ENCODE peak calls at places on chromosomes 4 and X, in five cellular contexts. C is fibroblast of lung, A is fibroblast of pulmonary artery, I is psoas muscle, N is fibroblast of mammary gland. T is an unnamed sample.

GRCh38 chr4:178086324-178086723 is 644.1 kb upstream of the AGA start:
- DNase-seq in C (no peak), A (no peak), I (no peak), N (no peak), T (no peak)

GRCh38 chr4:15938182-15938581 is 358 bp downstream of the FGFBP1 start:
- DNase-seq in C (no peak), A (no peak), I (no peak), N (no peak), T (no peak)

GRCh38 chrX:28177202-28177601 is 196.0 kb upstream of the DCAF8L1 start:
- DNase-seq in C (no peak), A (no peak), I (no peak), N (no peak), T (no peak)

GRCh38 chr4:186144180-186144579 is 39.7 kb downstream of the FAM149A start:
- DNase-seq in C (peak; percentile 65), A (peak; percentile 59), I (no peak), N (peak; percentile 40), T (peak; percentile 62)

GRCh38 chr4:57682275-57682674 is 572.1 kb upstream of the IGFBP7 start:
- DNase-seq in C (no peak), A (no peak), I (no peak), N (no peak), T (no peak)

GRCh38 chr4:111231281-111231680 is 608.4 kb upstream of the PITX2 start:
- DNase-seq in C (peak; percentile 58), A (no peak), I (no peak), N (no peak), T (no peak)

GRCh38 chr4:7351014-7351413 is 83.7 kb downstream of the PSAPL1 start:
- DNase-seq in C (no peak), A (no peak), I (peak; percentile 38), N (no peak), T (no peak)

GRCh38 chr4:107939307-107939706 is 8.0 kb downstream of the CYP2U1 start:
- DNase-seq in C (peak; percentile 56), A (no peak), I (no peak), N (no peak), T (peak; percentile 22)

GRCh38 chrX:104318330-104319009 is 63.7 kb upstream of the ESX1 start:
- DNase-seq in C (peak; percentile 76), A (peak; percentile 50), I (no peak), N (peak; percentile 70), T (peak; percentile 30)

GRCh38 chr4:56086073-56086521 is 137.4 kb downstream of the CEP135 start:
- DNase-seq in C (no peak), A (no peak), I (no peak), N (peak; percentile 2), T (peak; percentile 47)

GRCh38 chrX:13697440-13697839 is 8.5 kb downstream of the RAB9A start:
- DNase-seq in C (no peak), A (no peak), I (no peak), N (peak; percentile 25), T (no peak)

GRCh38 chrX:39848900-39849299 is 248.9 kb downstream of the BCOR start:
- DNase-seq in C (peak; percentile 87), A (peak; percentile 58), I (no peak), N (peak; percentile 93), T (peak; percentile 82)

GRCh38 chr4:114886761-114887160 is 226.7 kb downstream of the NDST4 start:
- DNase-seq in C (no peak), A (no peak), I (no peak), N (no peak), T (no peak)

GRCh38 chr4:1711906-1712215 is 258 bp downstream of the SLBP start:
- DNase-seq in C (no peak), A (peak; percentile 37), I (no peak), N (no peak), T (peak; percentile 33)

GRCh38 chrX:69038188-69038587 is 127.1 kb downstream of the PJA1 start:
- DNase-seq in C (no peak), A (no peak), I (no peak), N (no peak), T (no peak)

GRCh38 chr4:1209821-1210220 is 37.4 kb upstream of the SPON2 start:
- DNase-seq in C (peak; percentile 84), A (peak; percentile 92), I (peak; percentile 89), N (peak; percentile 92), T (peak; percentile 72)

GRCh38 chr4:145301386-145302080 is 121.1 kb upstream of the OTUD4 start:
- DNase-seq in C (peak; percentile 57), A (peak; percentile 36), I (no peak), N (peak; percentile 70), T (peak; percentile 4)

GRCh38 chrX:100297732-100298131 is 112.3 kb downstream of the PCDH19 start:
- DNase-seq in C (no peak), A (no peak), I (no peak), N (no peak), T (no peak)

GRCh38 chrX:15564981-15565579 is 35.7 kb downstream of the ACE2 start:
- DNase-seq in C (peak; percentile 49), A (peak; percentile 89), I (peak; percentile 75), N (peak; percentile 71), T (peak; percentile 70)

GRCh38 chr4:172232966-172233365 is 419.8 kb downstream of the GALNTL6 start:
- DNase-seq in C (no peak), A (no peak), I (no peak), N (no peak), T (peak; percentile 12)

GRCh38 chr4:99321241-99322191 is at the start of gene ADH1B:
- DNase-seq in C (no peak), A (no peak), I (no peak), N (peak; percentile 58), T (peak; percentile 11)

GRCh38 chr4:8307126-8307525 is 37.6 kb downstream of the HTRA3 start:
- DNase-seq in C (no peak), A (no peak), I (peak; percentile 80), N (no peak), T (no peak)

GRCh38 chrX:16215660-16216059 is 48.4 kb downstream of the MAGEB17 start:
- DNase-seq in C (no peak), A (no peak), I (no peak), N (no peak), T (no peak)

GRCh38 chr4:16750882-16751642 is 147.4 kb downstream of the LDB2 start:
- DNase-seq in C (peak; percentile 45), A (peak; percentile 15), I (no peak), N (no peak), T (no peak)

GRCh38 chr4:159564615-159565014 is 461.7 kb downstream of the RAPGEF2 start:
- DNase-seq in C (no peak), A (no peak), I (no peak), N (no peak), T (no peak)

GRCh38 chrX:125326599-125326998 is 6.9 kb downstream of the TEX13C start:
- DNase-seq in C (no peak), A (no peak), I (no peak), N (no peak), T (no peak)

GRCh38 chr4:45971108-45971507 is 152.7 kb downstream of the GABRG1 start:
- DNase-seq in C (no peak), A (no peak), I (no peak), N (no peak), T (no peak)

GRCh38 chr4:48297447-48297846 is 27.8 kb upstream of the TEC start:
- DNase-seq in C (no peak), A (no peak), I (no peak), N (no peak), T (peak; percentile 44)

GRCh38 chr4:72473434-72473900 is 95.6 kb downstream of the ADAMTS3 start:
- DNase-seq in C (no peak), A (peak; percentile 51), I (no peak), N (peak; percentile 75), T (peak; percentile 89)

DNA sequence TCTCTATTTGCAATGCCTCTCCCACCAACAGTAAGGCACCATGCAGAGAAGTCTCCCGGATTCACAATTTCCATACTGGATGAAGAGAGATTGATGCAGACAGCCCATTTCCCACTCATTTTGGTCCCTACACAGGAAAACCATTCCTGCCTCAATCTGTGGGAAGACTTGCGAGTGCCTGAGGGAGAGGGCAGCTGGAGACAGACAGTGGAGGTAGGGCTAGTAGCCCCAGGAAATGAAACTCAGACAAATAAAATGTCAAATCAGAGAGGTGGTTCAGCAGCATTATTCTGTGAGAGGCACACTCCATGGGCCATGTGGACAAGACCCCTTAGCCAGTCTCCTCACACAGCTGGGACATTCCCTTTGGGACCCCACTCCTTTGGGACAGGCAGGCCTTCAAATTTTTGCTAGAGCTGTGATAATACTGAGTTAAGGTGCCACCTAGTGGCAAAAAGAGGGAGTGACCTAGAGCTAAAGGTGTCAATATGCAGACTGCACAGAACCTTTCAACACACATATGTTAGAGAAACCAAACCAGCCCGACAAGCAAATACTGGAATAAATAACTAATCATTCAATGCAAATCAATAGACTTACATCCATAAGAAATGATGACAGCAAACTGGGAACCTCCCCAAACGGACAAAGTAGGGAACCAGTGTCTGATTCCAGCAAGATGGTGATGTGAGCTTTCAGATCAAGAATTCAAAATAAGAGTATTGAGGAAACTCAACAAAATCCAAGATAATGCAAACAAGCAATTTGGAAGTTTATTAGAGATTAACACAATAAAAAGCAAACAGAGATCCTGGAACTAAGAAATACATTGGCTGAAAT is 1865.3 kb upstream of the AGA start:
- DNase-seq in C (peak; percentile 27), A (peak; percentile 24), I (no peak), N (peak; percentile 16), T (peak; percentile 26)
- TF ChIP-seq CTCF in C (peak; percentile 37), A (peak; percentile 54), I (no peak), N (peak; percentile 55), T (peak; percentile 55)

DNA sequence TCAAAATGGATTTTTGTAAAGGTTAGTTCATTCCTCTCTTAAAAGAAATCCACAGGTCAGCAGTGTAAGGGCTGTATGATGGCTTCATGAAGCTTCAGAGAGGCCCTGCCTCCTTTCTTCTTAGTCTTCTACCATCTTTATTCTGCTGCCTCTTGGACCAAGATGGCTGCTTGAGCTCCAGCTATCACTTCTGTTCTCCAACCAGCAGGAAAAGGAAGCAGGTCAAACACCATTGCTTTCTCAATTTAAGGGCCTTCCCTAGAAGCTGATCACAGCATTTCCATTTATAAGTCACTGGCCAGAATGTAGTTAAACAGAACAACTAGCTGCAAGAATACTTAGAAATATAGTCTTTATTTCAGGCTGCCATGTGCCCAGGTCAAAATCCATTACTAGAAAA is 336.8 kb upstream of the KLF3 start:
- DNase-seq in C (no peak), A (no peak), I (no peak), N (no peak), T (no peak)
- H3K4me3 ChIP-seq in C (no peak overlapping the region), A (no peak overlapping the region), I (no peak overlapping the region), N (no peak overlapping the region), T (no peak overlapping the region)

DNA sequence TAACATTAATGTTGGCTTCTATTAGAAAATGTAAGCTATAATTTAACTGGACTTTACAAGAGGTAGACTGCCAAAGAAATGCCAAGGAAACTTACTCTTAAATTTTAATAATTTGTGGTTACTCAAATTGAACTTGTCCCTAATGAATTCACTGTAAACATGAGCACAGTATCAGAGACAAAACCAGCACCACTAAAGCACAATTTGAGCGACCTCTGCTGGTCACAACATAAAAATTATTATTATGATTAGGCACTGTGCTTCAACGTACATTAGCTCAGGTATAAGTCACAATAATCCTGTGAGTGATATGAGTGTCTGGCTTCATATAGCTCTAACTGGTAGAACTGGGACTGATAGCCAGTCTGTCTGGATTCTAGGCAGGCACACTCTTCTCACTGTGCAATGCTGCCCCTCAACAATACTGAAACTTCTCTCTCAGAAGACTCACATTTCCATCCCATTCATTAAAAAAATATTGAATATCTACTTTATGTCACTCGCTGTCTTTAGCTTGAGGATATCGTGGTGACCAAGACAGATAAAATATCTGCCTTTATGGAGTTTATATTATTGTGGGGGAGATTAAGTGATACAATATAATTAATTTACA is 8.0 kb downstream of the NUDT6 start:
- DNase-seq in C (peak; percentile 29), A (peak; percentile 76), I (no peak), N (peak; percentile 75), T (peak; percentile 68)
- TF ChIP-seq CTCF in C (peak; percentile 30), A (peak; percentile 53), I (peak; percentile 23), N (peak; percentile 69), T (peak; percentile 56)

GRCh38 chr4:105896461-105896939 is 1.2 kb downstream of the NPNT start:
- DNase-seq in C (no peak), A (no peak), I (no peak), N (no peak), T (no peak)
- H3K4me3 ChIP-seq in C (peak overlapping the region; percentile 43), A (no peak overlapping the region), I (peak overlapping the region; percentile 76), N (peak overlapping the region; percentile 10), T (no peak overlapping the region)

T was measured in choroid plexus epithelial cell.